ENCODE peak calls at places on chromosome 12, in ten cellular contexts. One of them, this sample, is unnamed.

GRCh38 chr12:92362785-92363184 is 217.1 kb upstream of the BTG1 start:
- DNase-seq in Peyer's patch: peak
- DNase-seq in HCT116: no peak
- DNase-seq in adrenal gland: no peak
- DNase-seq in spleen: no peak
- DNase-seq in A549: no peak
- DNase-seq in sigmoid colon: no peak
- DNase-seq in IMR-90: no peak
- DNase-seq in HepG2: no peak
- DNase-seq in ovary: no peak
- DNase-seq in this sample: no peak

GRCh38 chr12:67420506-67420905 is 151.3 kb downstream of the CAND1 start:
- DNase-seq in Peyer's patch: no peak
- DNase-seq in HCT116: no peak
- DNase-seq in adrenal gland: no peak
- DNase-seq in spleen: no peak
- DNase-seq in A549: no peak
- DNase-seq in sigmoid colon: no peak
- DNase-seq in IMR-90: no peak
- DNase-seq in HepG2: no peak
- DNase-seq in ovary: no peak
- DNase-seq in this sample: no peak

GRCh38 chr12:32975122-32975521 is 78.5 kb upstream of the PKP2 start:
- DNase-seq in Peyer's patch: no peak
- DNase-seq in HCT116: no peak
- DNase-seq in adrenal gland: no peak
- DNase-seq in spleen: no peak
- DNase-seq in A549: no peak
- DNase-seq in sigmoid colon: no peak
- DNase-seq in IMR-90: no peak
- DNase-seq in HepG2: no peak
- DNase-seq in ovary: no peak
- DNase-seq in this sample: no peak

GRCh38 chr12:48771588-48772112 is 17.2 kb downstream of the ADCY6 start:
- DNase-seq in Peyer's patch: no peak
- DNase-seq in HCT116: no peak
- DNase-seq in adrenal gland: no peak
- DNase-seq in spleen: peak
- DNase-seq in A549: no peak
- DNase-seq in sigmoid colon: no peak
- DNase-seq in IMR-90: no peak
- DNase-seq in HepG2: no peak
- DNase-seq in ovary: no peak
- DNase-seq in this sample: no peak

GRCh38 chr12:48557919-48558318 is 11.9 kb downstream of the LALBA start:
- DNase-seq in Peyer's patch: no peak
- DNase-seq in HCT116: no peak
- DNase-seq in adrenal gland: no peak
- DNase-seq in spleen: no peak
- DNase-seq in A549: no peak
- DNase-seq in sigmoid colon: no peak
- DNase-seq in IMR-90: no peak
- DNase-seq in HepG2: no peak
- DNase-seq in ovary: no peak
- DNase-seq in this sample: no peak

GRCh38 chr12:55797068-55797467 is 20.5 kb downstream of the SARNP start:
- DNase-seq in Peyer's patch: no peak
- DNase-seq in HCT116: peak
- DNase-seq in adrenal gland: no peak
- DNase-seq in spleen: no peak
- DNase-seq in A549: peak
- DNase-seq in sigmoid colon: no peak
- DNase-seq in IMR-90: peak
- DNase-seq in HepG2: peak
- DNase-seq in ovary: no peak
- DNase-seq in this sample: no peak

GRCh38 chr12:104737113-104737512 is 221.0 kb downstream of the SLC41A2 start:
- DNase-seq in Peyer's patch: no peak
- DNase-seq in HCT116: no peak
- DNase-seq in adrenal gland: no peak
- DNase-seq in spleen: no peak
- DNase-seq in A549: no peak
- DNase-seq in sigmoid colon: no peak
- DNase-seq in IMR-90: no peak
- DNase-seq in HepG2: no peak
- DNase-seq in ovary: no peak
- DNase-seq in this sample: no peak

GRCh38 chr12:3885179-3886094 is 12.2 kb upstream of the PARP11 start:
- DNase-seq in Peyer's patch: peak
- DNase-seq in HCT116: peak
- DNase-seq in adrenal gland: peak
- DNase-seq in spleen: no peak
- DNase-seq in A549: peak
- DNase-seq in sigmoid colon: no peak
- DNase-seq in IMR-90: peak
- DNase-seq in HepG2: peak
- DNase-seq in ovary: peak
- DNase-seq in this sample: peak

GRCh38 chr12:119693006-119693405 is 25.1 kb downstream of the PRKAB1 start:
- DNase-seq in Peyer's patch: peak
- DNase-seq in HCT116: no peak
- DNase-seq in adrenal gland: peak
- DNase-seq in spleen: no peak
- DNase-seq in A549: no peak
- DNase-seq in sigmoid colon: no peak
- DNase-seq in IMR-90: peak
- DNase-seq in HepG2: no peak
- DNase-seq in ovary: no peak
- DNase-seq in this sample: peak

DNA sequence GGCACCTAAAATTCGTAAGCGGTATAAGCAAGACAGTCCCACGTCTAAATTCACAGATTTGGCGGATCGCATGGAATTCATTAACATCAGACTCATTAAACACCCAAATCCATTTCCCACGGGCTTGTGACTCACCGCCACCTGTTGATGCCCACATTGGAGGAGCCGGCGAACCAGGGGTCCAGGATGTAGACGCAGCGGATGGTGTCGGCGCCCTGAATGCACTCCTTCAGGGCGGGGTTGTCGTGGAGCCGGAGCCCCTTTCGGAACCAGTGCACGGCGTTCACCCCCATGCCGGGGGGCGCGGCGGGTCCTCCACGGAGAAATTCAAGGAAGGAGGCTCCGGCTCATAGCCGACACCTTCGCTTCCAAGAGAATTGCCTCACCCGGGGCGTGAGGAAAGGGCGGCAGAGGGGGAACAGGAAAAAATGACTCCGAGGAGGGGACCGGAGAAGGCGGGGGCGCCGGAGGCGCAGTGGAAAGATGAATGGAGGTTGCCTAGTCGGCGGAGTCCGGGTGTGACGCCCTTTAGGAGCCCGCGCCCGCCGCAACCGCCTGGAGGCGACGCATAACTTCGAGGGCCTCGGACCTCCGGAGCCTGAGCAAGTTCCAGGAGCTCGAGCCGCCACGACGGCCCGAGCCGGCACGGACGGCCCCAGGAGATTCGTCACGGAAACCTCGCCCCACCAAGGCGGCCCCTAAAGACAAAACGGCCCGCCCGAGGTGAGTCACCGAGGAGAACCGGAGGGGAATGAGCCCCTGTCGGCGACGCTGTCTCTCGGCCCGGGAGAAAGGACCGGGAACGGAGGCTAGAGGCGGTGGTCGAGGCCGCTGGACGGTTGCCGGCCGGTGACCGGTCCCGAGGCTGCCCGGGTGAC is 441 bp downstream of the CRY1 start:
- DNase-seq in Peyer's patch: peak
- DNase-seq in HCT116: no peak
- DNase-seq in adrenal gland: peak
- DNase-seq in spleen: peak
- DNase-seq in A549: peak
- DNase-seq in sigmoid colon: peak
- DNase-seq in IMR-90: no peak
- DNase-seq in HepG2: peak
- DNase-seq in ovary: no peak
- DNase-seq in this sample: peak
- TF ChIP-seq POLR2A in Peyer's patch: peak
- TF ChIP-seq POLR2A in HCT116: peak
- TF ChIP-seq POLR2A in adrenal gland: peak
- TF ChIP-seq POLR2A in spleen: no peak
- TF ChIP-seq POLR2A in A549: peak
- TF ChIP-seq POLR2A in sigmoid colon: peak
- TF ChIP-seq POLR2A in IMR-90: peak
- TF ChIP-seq POLR2A in HepG2: peak
- TF ChIP-seq POLR2A in ovary: peak
- TF ChIP-seq POLR2A in this sample: peak

GRCh38 chr12:88805286-88805685 is 225.0 kb upstream of the KITLG start:
- DNase-seq in Peyer's patch: no peak
- DNase-seq in HCT116: no peak
- DNase-seq in adrenal gland: no peak
- DNase-seq in spleen: no peak
- DNase-seq in A549: no peak
- DNase-seq in sigmoid colon: no peak
- DNase-seq in IMR-90: peak
- DNase-seq in HepG2: no peak
- DNase-seq in ovary: no peak
- DNase-seq in this sample: no peak
- TF ChIP-seq POLR2A in Peyer's patch: no peak
- TF ChIP-seq POLR2A in HCT116: no peak
- TF ChIP-seq POLR2A in adrenal gland: no peak
- TF ChIP-seq POLR2A in spleen: no peak
- TF ChIP-seq POLR2A in A549: no peak
- TF ChIP-seq POLR2A in sigmoid colon: no peak
- TF ChIP-seq POLR2A in IMR-90: no peak
- TF ChIP-seq POLR2A in HepG2: no peak
- TF ChIP-seq POLR2A in ovary: no peak
- TF ChIP-seq POLR2A in this sample: no peak

DNA sequence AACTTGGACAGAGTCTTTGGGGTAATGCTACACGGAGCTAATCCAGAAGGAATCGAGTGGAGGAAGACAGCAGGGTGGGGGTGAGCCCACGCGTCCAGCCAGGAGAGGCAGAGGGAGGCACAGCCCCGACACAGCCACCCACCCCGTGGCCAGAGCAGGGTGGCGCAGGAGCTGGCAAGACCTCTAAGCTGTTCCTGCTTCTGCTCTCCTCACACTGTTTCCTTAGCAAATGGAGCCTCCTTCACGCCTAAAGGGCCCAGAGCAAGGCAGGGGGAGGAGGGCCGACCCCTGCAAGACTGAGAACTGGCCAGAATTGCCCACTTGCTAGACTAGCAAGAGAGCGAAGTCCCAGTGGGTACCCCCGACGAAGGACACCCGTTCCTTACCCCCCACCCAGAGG is 91.5 kb downstream of the FBXL14 start:
- DNase-seq in Peyer's patch: peak
- DNase-seq in HCT116: no peak
- DNase-seq in adrenal gland: peak
- DNase-seq in spleen: no peak
- DNase-seq in A549: no peak
- DNase-seq in sigmoid colon: no peak
- DNase-seq in IMR-90: no peak
- DNase-seq in HepG2: no peak
- DNase-seq in ovary: no peak
- DNase-seq in this sample: no peak
- TF ChIP-seq POLR2A in Peyer's patch: no peak
- TF ChIP-seq POLR2A in HCT116: no peak
- TF ChIP-seq POLR2A in adrenal gland: no peak
- TF ChIP-seq POLR2A in spleen: no peak
- TF ChIP-seq POLR2A in A549: no peak
- TF ChIP-seq POLR2A in sigmoid colon: no peak
- TF ChIP-seq POLR2A in IMR-90: no peak
- TF ChIP-seq POLR2A in HepG2: no peak
- TF ChIP-seq POLR2A in ovary: no peak
- TF ChIP-seq POLR2A in this sample: no peak

GRCh38 chr12:42325326-42325775 is 543 bp downstream of the ZCRB1 start:
- DNase-seq in Peyer's patch: no peak
- DNase-seq in HCT116: no peak
- DNase-seq in adrenal gland: no peak
- DNase-seq in spleen: no peak
- DNase-seq in A549: no peak
- DNase-seq in sigmoid colon: no peak
- DNase-seq in IMR-90: peak
- DNase-seq in HepG2: no peak
- DNase-seq in ovary: no peak
- DNase-seq in this sample: no peak

GRCh38 chr12:42326466-42327226 is 679 bp downstream of the PPHLN1 start:
- DNase-seq in Peyer's patch: no peak
- DNase-seq in HCT116: no peak
- DNase-seq in adrenal gland: no peak
- DNase-seq in spleen: peak
- DNase-seq in A549: no peak
- DNase-seq in sigmoid colon: no peak
- DNase-seq in IMR-90: peak
- DNase-seq in HepG2: peak
- DNase-seq in ovary: no peak
- DNase-seq in this sample: no peak

GRCh38 chr12:42323856-42324255 is 2.0 kb downstream of the ZCRB1 start:
- DNase-seq in Peyer's patch: no peak
- DNase-seq in HCT116: no peak
- DNase-seq in adrenal gland: no peak
- DNase-seq in spleen: no peak
- DNase-seq in A549: no peak
- DNase-seq in sigmoid colon: no peak
- DNase-seq in IMR-90: no peak
- DNase-seq in HepG2: no peak
- DNase-seq in ovary: no peak
- DNase-seq in this sample: no peak

GRCh38 chr12:42327227-42327590 is 1.2 kb downstream of the PPHLN1 start:
- DNase-seq in Peyer's patch: no peak
- DNase-seq in HCT116: no peak
- DNase-seq in adrenal gland: no peak
- DNase-seq in spleen: no peak
- DNase-seq in A549: no peak
- DNase-seq in sigmoid colon: no peak
- DNase-seq in IMR-90: no peak
- DNase-seq in HepG2: no peak
- DNase-seq in ovary: no peak
- DNase-seq in this sample: no peak

GRCh38 chr12:42325776-42326465 is at the start of the genes PPHLN1 and ZCRB1:
- DNase-seq in Peyer's patch: peak
- DNase-seq in HCT116: peak
- DNase-seq in adrenal gland: peak
- DNase-seq in spleen: peak
- DNase-seq in A549: peak
- DNase-seq in sigmoid colon: peak
- DNase-seq in IMR-90: peak
- DNase-seq in HepG2: peak
- DNase-seq in ovary: peak
- DNase-seq in this sample: peak
- TF ChIP-seq POLR2A in Peyer's patch: peak
- TF ChIP-seq POLR2A in HCT116: peak
- TF ChIP-seq POLR2A in adrenal gland: peak
- TF ChIP-seq POLR2A in spleen: no peak
- TF ChIP-seq POLR2A in A549: peak
- TF ChIP-seq POLR2A in sigmoid colon: peak
- TF ChIP-seq POLR2A in IMR-90: peak
- TF ChIP-seq POLR2A in HepG2: peak
- TF ChIP-seq POLR2A in ovary: peak
- TF ChIP-seq POLR2A in this sample: peak